ENCODE peak calls at places on chromosome X, in four cellular contexts. T is HepG2, P is GM12878, R is H1. G is an unnamed sample.
A peak's percentile ranks its signal among the peaks of the same experiment; 100 is the strongest.

GRCh38 chrX:27966492-27966891 is 14.8 kb downstream of the DCAF8L1 start:
- DNase-seq in P (no peak), R (no peak), T (no peak), G (no peak)

GRCh38 chrX:32530802-32531403 is 680.4 kb downstream of the DMD start:
- DNase-seq in R (no peak), T (peak; percentile 21), P (no peak), G (peak; percentile 33)

GRCh38 chrX:65196758-65197371 is 220.6 kb upstream of the ZC4H2 start:
- DNase-seq in P (no peak), T (peak; percentile 79), R (peak; percentile 50), G (peak; percentile 66)

GRCh38 chrX:153934473-153935325 is at the start of gene NAA10:
- DNase-seq in T (peak; percentile 32), R (no peak), P (no peak), G (no peak)

GRCh38 chrX:153488231-153488914 is 6.4 kb upstream of the BGN start:
- DNase-seq in P (no peak), R (no peak), T (peak; percentile 48), G (no peak)

GRCh38 chrX:32041181-32041580 is 969.3 kb upstream of the FTHL17 start:
- DNase-seq in P (no peak), T (no peak), R (no peak), G (no peak)

GRCh38 chrX:104659037-104659744 is 93.2 kb downstream of the IL1RAPL2 start:
- DNase-seq in T (no peak), R (no peak), P (no peak), G (no peak)

GRCh38 chrX:17527135-17527701 is 152.2 kb downstream of the NHS start:
- DNase-seq in P (no peak), T (no peak), R (no peak), G (no peak)

GRCh38 chrX:42680651-42681050 is 97.3 kb downstream of the PPP1R2C start:
- DNase-seq in R (peak; percentile 10), T (no peak), P (no peak), G (peak; percentile 82)

GRCh38 chrX:12441376-12442128 is 303.3 kb downstream of the FRMPD4 start:
- DNase-seq in T (no peak), P (no peak), R (no peak), G (no peak)

GRCh38 chrX:12877386-12877785 is 10.5 kb downstream of the TLR7 start:
- DNase-seq in T (peak; percentile 14), R (no peak), P (no peak), G (no peak)

GRCh38 chrX:46255066-46255465 is 290.2 kb downstream of the ZNF674 start:
- DNase-seq in P (no peak), R (no peak), T (no peak), G (no peak)

GRCh38 chrX:120517936-120518335 is 42.8 kb downstream of the CUL4B start:
- DNase-seq in P (no peak), T (no peak), R (no peak), G (no peak)

GRCh38 chrX:129769467-129770154 is 10.1 kb upstream of the SASH3 start:
- DNase-seq in P (peak; percentile 73), T (no peak), R (no peak), G (no peak)

GRCh38 chrX:143025628-143026027 is at the start of gene SPANXN4:
- DNase-seq in P (no peak), R (no peak), T (no peak), G (no peak)

DNA sequence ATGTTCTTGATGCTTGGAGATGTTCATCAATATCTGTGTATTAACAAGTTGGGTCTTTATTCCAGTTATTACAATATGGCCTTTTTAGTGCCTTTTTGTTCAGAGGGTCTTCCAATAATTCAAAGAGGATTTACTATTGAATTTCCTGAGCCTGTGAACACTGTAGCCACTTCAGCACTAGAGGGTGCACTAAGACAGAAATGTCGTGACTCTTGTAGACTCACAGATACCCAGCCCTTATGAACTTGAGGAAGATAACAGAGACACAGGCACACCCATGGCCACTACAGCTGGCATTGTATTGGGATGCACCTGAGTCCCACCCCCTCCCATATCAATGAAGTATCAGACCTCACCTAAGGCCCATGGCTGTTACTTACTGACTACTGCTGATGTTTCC is 54.4 kb upstream of the ACTRT1 start:
- DNase-seq in T (peak; percentile 3), P (no peak), R (no peak), G (peak; percentile 11)
- TF ChIP-seq SUZ12 in T (no peak), P (no peak), R (no peak), G (no peak)

GRCh38 chrX:1385824-1386223 is 6.1 kb downstream of the SLC25A6 start:
- DNase-seq in T (no peak), R (no peak), P (no peak), G (no peak)
- H3K4me3 ChIP-seq in T (no peak overlapping the region), R (no peak overlapping the region), P (no peak overlapping the region), G (no peak overlapping the region)

GRCh38 chrX:141469469-141469868 is 115.1 kb downstream of the SPANXA1 start:
- DNase-seq in P (no peak), R (no peak), T (no peak), G (no peak)

GRCh38 chrX:141467442-141467841 is 117.1 kb downstream of the SPANXA1 start:
- DNase-seq in P (no peak), T (no peak), R (no peak), G (no peak)

GRCh38 chrX:141468940-141469339 is 115.6 kb downstream of the SPANXA1 start:
- DNase-seq in R (no peak), P (no peak), T (no peak), G (no peak)
- TF ChIP-seq SUZ12 in R (no peak), P (no peak), T (no peak), G (no peak)

DNA sequence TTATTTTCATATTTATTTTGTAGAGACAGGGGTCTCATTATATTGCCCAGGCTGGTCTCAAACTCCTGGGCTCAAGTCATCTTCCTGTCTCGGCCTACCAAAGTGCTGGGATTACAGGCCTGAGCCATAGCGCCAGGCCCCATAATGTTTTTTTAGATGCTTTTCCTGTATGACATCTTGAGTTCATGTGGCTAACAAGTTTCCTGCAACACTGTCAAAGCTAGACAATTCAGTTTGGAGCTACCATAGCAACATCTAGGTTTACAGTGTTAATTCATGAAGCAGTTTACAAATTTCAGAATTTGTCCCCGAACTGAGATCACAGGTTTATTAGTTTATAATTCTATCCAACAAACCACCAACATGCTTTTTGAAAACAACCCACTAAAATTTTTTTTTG is 6.4 kb upstream of the IL13RA2 start:
- DNase-seq in T (no peak), R (no peak), P (no peak), G (no peak)
- H3K4me3 ChIP-seq in T (no peak overlapping the region), R (no peak overlapping the region), P (no peak overlapping the region), G (no peak overlapping the region)

GRCh38 chrX:57951666-57952319 is 41.5 kb upstream of the ZXDA start:
- DNase-seq in R (no peak), T (no peak), P (no peak), G (no peak)

GRCh38 chrX:57952320-57952678 is 42.0 kb upstream of the ZXDA start:
- DNase-seq in R (no peak), P (no peak), T (no peak), G (no peak)
- TF ChIP-seq SUZ12 in R (no peak), P (no peak), T (no peak), G (no peak)

DNA sequence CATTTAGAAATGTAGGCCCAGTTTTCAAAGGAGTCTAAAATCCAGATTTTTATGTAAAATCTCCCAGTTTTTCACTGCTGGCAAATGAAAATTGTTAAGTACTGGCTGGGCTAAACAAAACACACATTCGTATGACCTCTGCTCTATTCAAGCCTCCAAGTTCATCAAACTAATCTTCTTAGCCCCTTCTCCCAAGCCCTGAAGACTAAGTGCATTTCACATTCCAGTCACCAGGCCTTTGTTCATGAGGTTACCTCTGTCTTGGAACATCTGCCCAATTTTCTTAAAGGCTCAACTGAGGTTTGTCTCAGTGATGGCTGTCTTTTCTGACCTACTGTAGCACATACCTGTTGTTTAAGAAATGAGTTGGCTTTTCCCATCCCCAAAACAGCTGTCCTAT is 22.2 kb downstream of the SLC25A43 start:
- DNase-seq in T (no peak), R (no peak), P (no peak), G (no peak)
- H3K4me3 ChIP-seq in T (no peak overlapping the region), R (no peak overlapping the region), P (no peak overlapping the region), G (no peak overlapping the region)

GRCh38 chrX:71301195-71301924 is at the start of gene ITGB1BP2:
- DNase-seq in R (no peak), P (no peak), T (peak; percentile 43), G (peak; percentile 6)
- TF ChIP-seq SUZ12 in R (no peak), P (no peak), T (no peak), G (no peak)

GRCh38 chrX:39519213-39519544 is 578.6 kb downstream of the BCOR start:
- DNase-seq in T (no peak), P (no peak), R (no peak), G (no peak)
- H3K4me3 ChIP-seq in T (no peak overlapping the region), P (no peak overlapping the region), R (no peak overlapping the region), G (no peak overlapping the region)

DNA sequence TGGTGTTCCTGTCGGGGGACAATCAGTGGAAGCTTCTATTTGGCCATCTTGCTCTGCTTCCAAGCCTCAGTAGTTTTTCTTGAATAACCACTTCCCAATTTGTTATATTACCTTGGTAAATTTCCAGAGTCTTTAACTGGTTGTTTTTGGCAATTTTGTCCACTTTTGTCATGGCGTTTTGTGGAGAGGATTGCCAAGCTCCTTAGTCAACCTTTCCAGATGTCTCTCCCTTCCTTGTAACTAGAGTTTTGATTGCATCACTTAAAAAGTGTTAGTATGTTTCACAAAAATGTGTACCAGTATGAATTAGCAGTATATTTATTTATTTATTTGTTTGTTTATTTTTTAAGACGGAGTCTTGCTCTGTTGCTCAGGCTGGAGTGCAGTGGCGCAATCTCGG is 15.8 kb upstream of the UXT start:
- DNase-seq in P (no peak), T (no peak), R (no peak), G (no peak)
- TF ChIP-seq SUZ12 in P (no peak), T (no peak), R (no peak), G (no peak)

G was measured in NT2/D1.